ENCODE peak calls at places on chromosomes 7 and 10, in five cellular contexts. S, L, K, A and W are unnamed samples.

GRCh38 chr10:71893920-71894319 is 42.9 kb upstream of the PSAP start:
- DNase-seq in K (no peak), A (no peak), L (no peak), S (no peak), W (no peak)

GRCh38 chr7:93442478-93443224 is 131.9 kb downstream of the CALCR start:
- DNase-seq in L (peak; percentile 61), K (peak; percentile 34), S (peak; percentile 48), A (peak; percentile 86), W (peak; percentile 49)

GRCh38 chr10:113225903-113226302 is 275.9 kb downstream of the TCF7L2 start:
- DNase-seq in S (no peak), K (no peak), A (no peak), L (no peak), W (no peak)

GRCh38 chr10:125283191-125283590 is 122.8 kb upstream of the CTBP2 start:
- DNase-seq in K (no peak), L (peak; percentile 76), S (no peak), A (peak; percentile 28), W (no peak)

GRCh38 chr7:584122-584465 is 64.4 kb upstream of the PDGFA start:
- DNase-seq in A (no peak), S (no peak), K (no peak), L (no peak), W (no peak)

GRCh38 chr7:885261-885892 is 9.0 kb downstream of the GET4 start:
- DNase-seq in S (no peak), K (no peak), L (no peak), A (no peak), W (no peak)

GRCh38 chr7:36300696-36301350 is 88.8 kb upstream of the ANLN start:
- DNase-seq in L (peak; percentile 79), K (no peak), A (no peak), S (no peak), W (peak; percentile 32)

GRCh38 chr10:45308707-45309106 is 6.7 kb downstream of the OR13A1 start:
- DNase-seq in L (no peak), S (peak; percentile 44), A (peak; percentile 52), K (peak; percentile 2), W (peak; percentile 50)

GRCh38 chr10:8473205-8473604 is 418.7 kb downstream of the GATA3 start:
- DNase-seq in S (no peak), L (no peak), A (no peak), K (no peak), W (peak; percentile 34)

DNA sequence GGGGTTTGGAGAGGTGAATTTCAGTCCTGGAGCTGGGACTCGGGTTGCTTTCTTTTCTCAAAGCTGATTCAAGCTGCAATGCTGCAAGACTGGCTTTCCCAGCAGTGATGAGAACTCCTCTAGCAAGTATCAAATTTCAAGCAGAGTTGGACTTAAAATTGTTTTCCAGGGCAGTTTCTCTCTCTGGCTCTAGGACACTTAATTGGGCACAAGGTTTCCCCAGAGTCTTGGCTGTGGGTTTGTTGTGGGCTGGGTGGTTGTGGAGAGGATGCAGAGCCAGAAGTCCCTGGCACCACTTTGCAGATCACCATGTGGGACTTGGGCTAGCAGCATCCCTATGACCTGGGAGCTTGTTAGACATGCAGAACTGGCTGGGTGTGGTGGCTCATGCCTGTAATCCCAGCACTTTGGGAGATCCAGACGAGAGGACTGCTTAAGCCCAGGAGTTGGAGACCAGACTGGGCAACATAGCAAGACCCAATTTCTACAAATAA is 16.8 kb downstream of the AKR1B15 start:
- DNase-seq in L (no peak), S (no peak), A (no peak), K (no peak), W (peak; percentile 63)
- TF ChIP-seq EZH2phosphoT487 in L (no peak), S (no peak), A (no peak), K (no peak), W (no peak)

GRCh38 chr7:76338298-76339084 is 20.3 kb downstream of the YWHAG start:
- DNase-seq in S (no peak), A (no peak), L (no peak), K (no peak), W (peak; percentile 56)
- TF ChIP-seq EZH2phosphoT487 in S (no peak), A (no peak), L (no peak), K (no peak), W (no peak)

DNA sequence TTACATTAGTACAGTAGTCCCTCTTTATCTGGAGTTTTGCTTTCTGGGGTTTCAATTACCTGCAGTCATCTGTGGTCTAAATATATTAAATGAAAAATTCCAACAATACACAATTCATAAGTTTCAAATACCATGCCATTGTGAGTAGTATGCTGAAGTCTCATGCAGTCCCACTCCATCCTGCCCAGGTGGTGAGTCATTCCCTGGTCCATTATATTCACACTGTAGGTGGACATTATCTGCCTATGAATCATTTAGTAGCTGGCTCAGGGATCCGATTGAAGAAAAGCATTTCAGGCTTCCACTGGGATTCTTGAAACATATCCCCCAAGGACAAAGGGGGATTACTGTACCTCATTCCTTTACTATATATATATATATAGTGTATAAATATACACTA is 298.2 kb upstream of the GALNT17 start:
- DNase-seq in L (no peak), A (no peak), S (no peak), K (no peak), W (peak; percentile 6)
- TF ChIP-seq EZH2phosphoT487 in L (no peak), A (no peak), S (no peak), K (no peak), W (no peak)

GRCh38 chr10:3043512-3044368 is 23.6 kb upstream of the PFKP start:
- DNase-seq in K (peak; percentile 74), L (peak; percentile 89), S (peak; percentile 57), A (peak; percentile 86), W (peak; percentile 62)

GRCh38 chr10:3042589-3042988 is 24.8 kb upstream of the PFKP start:
- DNase-seq in L (no peak), A (no peak), S (no peak), K (no peak), W (no peak)

GRCh38 chr10:3037182-3037581 is 30.2 kb upstream of the PFKP start:
- DNase-seq in A (no peak), K (no peak), L (no peak), S (no peak), W (no peak)

GRCh38 chr10:3036605-3037004 is 30.7 kb upstream of the PFKP start:
- DNase-seq in L (no peak), A (no peak), S (no peak), K (no peak), W (no peak)

DNA sequence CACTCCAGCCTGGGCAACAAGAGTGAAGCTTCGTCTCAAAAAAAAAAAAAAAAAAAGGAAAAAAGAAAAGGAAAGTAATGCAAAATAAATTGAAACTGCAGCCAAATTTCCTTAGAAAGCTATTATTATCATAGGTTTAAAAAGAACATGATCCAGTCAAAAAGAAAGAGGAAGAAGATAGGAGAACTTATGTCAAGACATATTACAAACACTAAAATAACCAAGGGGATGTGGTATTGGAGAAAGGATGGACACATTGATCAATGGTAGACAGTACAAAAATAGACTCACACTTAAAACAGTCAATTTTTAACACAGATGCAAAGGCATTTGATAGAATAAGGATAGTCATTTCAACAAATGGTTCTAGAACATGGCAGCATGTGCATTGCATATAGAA is 27.3 kb upstream of the PFKP start:
- DNase-seq in A (no peak), K (no peak), L (no peak), S (no peak), W (no peak)
- TF ChIP-seq EZH2phosphoT487 in A (no peak), K (no peak), L (no peak), S (no peak), W (no peak)

DNA sequence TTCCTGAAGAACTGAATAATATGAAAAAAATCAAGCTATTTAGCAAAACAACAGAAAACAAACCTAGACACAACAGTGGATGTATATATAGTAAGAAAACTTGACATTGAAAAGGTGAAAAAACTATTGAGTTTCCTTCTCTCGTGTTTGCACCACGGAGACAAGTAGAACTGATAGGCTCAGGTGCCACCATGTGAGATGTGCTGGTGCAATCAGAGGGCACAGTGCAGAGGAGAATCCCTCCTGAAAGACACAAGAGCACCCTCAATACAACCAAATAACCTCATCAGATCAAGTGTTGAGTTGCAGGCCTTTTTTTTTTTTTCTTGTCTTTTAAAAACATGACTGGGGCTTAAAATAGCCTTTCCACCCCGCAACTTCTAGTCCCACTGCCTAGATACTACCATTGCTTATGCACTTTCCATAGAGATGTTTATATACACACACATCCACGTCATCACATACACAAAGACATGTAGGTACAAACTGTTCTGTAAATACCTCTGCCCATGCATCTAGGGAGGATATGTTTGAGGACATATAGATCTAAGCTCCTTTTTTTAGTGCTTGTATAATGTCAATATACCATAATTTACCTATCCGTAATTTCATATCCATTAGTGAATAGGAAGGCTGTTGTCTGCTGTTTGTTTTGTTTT is 54.1 kb downstream of the UBE2H start:
- DNase-seq in S (no peak), K (no peak), A (no peak), L (no peak), W (no peak)
- TF ChIP-seq EZH2phosphoT487 in S (no peak), K (no peak), A (no peak), L (no peak), W (no peak)

GRCh38 chr7:157691521-157692155 is 354.8 kb downstream of the DNAJB6 start:
- DNase-seq in K (no peak), S (no peak), L (peak; percentile 52), A (no peak), W (no peak)
- TF ChIP-seq EZH2phosphoT487 in K (no peak), S (no peak), L (no peak), A (peak; percentile 37), W (no peak)

DNA sequence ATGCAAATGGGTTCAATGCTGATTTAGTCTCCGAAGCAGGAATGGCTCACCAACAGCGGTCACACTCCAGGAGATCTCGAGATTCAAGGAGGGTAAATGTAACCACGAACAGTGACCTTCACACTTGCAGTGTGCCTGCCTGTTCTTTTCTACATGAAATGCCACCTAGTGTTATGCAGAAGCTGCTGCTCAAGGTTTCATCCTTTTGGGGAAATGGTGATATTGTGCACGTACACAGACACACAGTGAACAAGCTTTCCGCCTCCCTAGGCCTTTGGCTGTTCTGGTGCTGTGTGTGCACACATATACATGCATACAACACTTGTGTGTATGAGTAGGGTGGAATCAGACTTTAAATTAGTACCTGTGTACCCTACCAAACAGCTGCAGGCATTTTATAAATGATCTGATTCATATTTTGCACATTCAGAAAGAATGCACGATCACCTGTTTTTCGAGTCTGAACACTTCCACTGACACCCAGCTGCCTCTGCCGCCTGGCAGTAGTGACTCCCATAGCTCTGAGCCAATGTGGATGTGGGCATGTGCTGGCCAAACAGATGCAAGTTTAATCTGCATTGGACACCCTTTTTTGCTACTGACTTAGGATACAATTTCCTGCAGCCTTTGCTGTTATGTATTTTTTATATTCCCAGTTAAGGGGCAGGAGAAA is 100.5 kb downstream of the TACC2 start:
- DNase-seq in L (no peak), A (no peak), S (no peak), K (no peak), W (peak; percentile 84)
- TF ChIP-seq EZH2phosphoT487 in L (no peak), A (no peak), S (no peak), K (no peak), W (no peak)